ENCODE peak calls at places on chromosomes 12 and 14, in four cellular contexts. One of them, this sample, is unnamed.

GRCh38 chr12:126811401-126811800 is 1455.6 kb upstream of the TMEM132C start:
- DNase-seq in retinal pigment epithelial cell: no peak
- DNase-seq in bronchial epithelial cell: no peak
- DNase-seq in neural progenitor cell: peak
- DNase-seq in this sample: peak

GRCh38 chr12:96448287-96448686 is 41.1 kb upstream of the CFAP54 start:
- DNase-seq in retinal pigment epithelial cell: no peak
- DNase-seq in bronchial epithelial cell: peak
- DNase-seq in neural progenitor cell: no peak
- DNase-seq in this sample: no peak

GRCh38 chr12:4257442-4257841 is 16.1 kb upstream of the CCND2 start:
- DNase-seq in retinal pigment epithelial cell: no peak
- DNase-seq in bronchial epithelial cell: no peak
- DNase-seq in neural progenitor cell: no peak
- DNase-seq in this sample: no peak

GRCh38 chr12:51218607-51219161 is 822 bp upstream of the POU6F1 start:
- DNase-seq in retinal pigment epithelial cell: no peak
- DNase-seq in bronchial epithelial cell: peak
- DNase-seq in neural progenitor cell: peak
- DNase-seq in this sample: no peak

GRCh38 chr14:73753887-73754880 is 40.0 kb upstream of the PNMA1 start:
- DNase-seq in retinal pigment epithelial cell: no peak
- DNase-seq in bronchial epithelial cell: no peak
- DNase-seq in neural progenitor cell: no peak
- DNase-seq in this sample: no peak

GRCh38 chr12:113239811-113240331 is 18.6 kb downstream of the TPCN1 start:
- DNase-seq in retinal pigment epithelial cell: no peak
- DNase-seq in bronchial epithelial cell: no peak
- DNase-seq in neural progenitor cell: no peak
- DNase-seq in this sample: peak

GRCh38 chr12:6786416-6787094 is 2.8 kb upstream of the CD4 start:
- DNase-seq in retinal pigment epithelial cell: no peak
- DNase-seq in bronchial epithelial cell: no peak
- DNase-seq in neural progenitor cell: peak
- DNase-seq in this sample: no peak

GRCh38 chr12:114700392-114701103 is 16.6 kb upstream of the TBX3 start:
- DNase-seq in retinal pigment epithelial cell: no peak
- DNase-seq in bronchial epithelial cell: no peak
- DNase-seq in neural progenitor cell: peak
- DNase-seq in this sample: no peak

GRCh38 chr12:1978078-1978477 is 26.2 kb downstream of the DCP1B start:
- DNase-seq in retinal pigment epithelial cell: no peak
- DNase-seq in bronchial epithelial cell: no peak
- DNase-seq in neural progenitor cell: no peak
- DNase-seq in this sample: no peak

GRCh38 chr12:53676715-53677611 is 1.1 kb upstream of the ATP5MC2 start:
- DNase-seq in retinal pigment epithelial cell: no peak
- DNase-seq in bronchial epithelial cell: no peak
- DNase-seq in neural progenitor cell: peak
- DNase-seq in this sample: peak

GRCh38 chr12:9636807-9637206 is 29.1 kb upstream of the KLRB1 start:
- DNase-seq in retinal pigment epithelial cell: no peak
- DNase-seq in bronchial epithelial cell: no peak
- DNase-seq in neural progenitor cell: no peak
- DNase-seq in this sample: no peak

GRCh38 chr14:68172664-68173063 is 353.1 kb downstream of the RAD51B start:
- DNase-seq in retinal pigment epithelial cell: peak
- DNase-seq in bronchial epithelial cell: peak
- DNase-seq in neural progenitor cell: no peak
- DNase-seq in this sample: no peak

GRCh38 chr14:33357225-33358010 is 418.7 kb downstream of the NPAS3 start:
- DNase-seq in retinal pigment epithelial cell: no peak
- DNase-seq in bronchial epithelial cell: no peak
- DNase-seq in neural progenitor cell: no peak
- DNase-seq in this sample: no peak

GRCh38 chr12:68530965-68531364 is 79.7 kb upstream of the RAP1B start:
- DNase-seq in retinal pigment epithelial cell: peak
- DNase-seq in bronchial epithelial cell: no peak
- DNase-seq in neural progenitor cell: no peak
- DNase-seq in this sample: no peak

GRCh38 chr12:30806989-30807694 is 52.4 kb upstream of the CAPRIN2 start:
- DNase-seq in retinal pigment epithelial cell: no peak
- DNase-seq in bronchial epithelial cell: peak
- DNase-seq in neural progenitor cell: peak
- DNase-seq in this sample: peak

GRCh38 chr14:58861546-58861945 is 223.8 kb downstream of the DACT1 start:
- DNase-seq in retinal pigment epithelial cell: no peak
- DNase-seq in bronchial epithelial cell: no peak
- DNase-seq in neural progenitor cell: no peak
- DNase-seq in this sample: no peak

GRCh38 chr12:117015811-117016210 is 83.4 kb downstream of the TESC start:
- DNase-seq in retinal pigment epithelial cell: no peak
- DNase-seq in bronchial epithelial cell: no peak
- DNase-seq in neural progenitor cell: no peak
- DNase-seq in this sample: no peak

GRCh38 chr14:38201137-38201828 is 6.4 kb upstream of the SSTR1 start:
- DNase-seq in retinal pigment epithelial cell: no peak
- DNase-seq in bronchial epithelial cell: no peak
- DNase-seq in neural progenitor cell: no peak
- DNase-seq in this sample: no peak

GRCh38 chr12:78887444-78887843 is 22.9 kb downstream of the SYT1 start:
- DNase-seq in retinal pigment epithelial cell: no peak
- DNase-seq in bronchial epithelial cell: no peak
- DNase-seq in neural progenitor cell: no peak
- DNase-seq in this sample: no peak

GRCh38 chr14:62015945-62016344 is 253.7 kb downstream of the SNAPC1 start:
- DNase-seq in retinal pigment epithelial cell: no peak
- DNase-seq in bronchial epithelial cell: peak
- DNase-seq in neural progenitor cell: no peak
- DNase-seq in this sample: no peak

GRCh38 chr14:94394594-94395305 is 6.3 kb upstream of the SERPINA1 start:
- DNase-seq in retinal pigment epithelial cell: no peak
- DNase-seq in bronchial epithelial cell: peak
- DNase-seq in neural progenitor cell: no peak
- DNase-seq in this sample: no peak

GRCh38 chr12:54419088-54419887 is at the start of gene ITGA5:
- DNase-seq in retinal pigment epithelial cell: no peak
- DNase-seq in bronchial epithelial cell: peak
- DNase-seq in neural progenitor cell: peak
- DNase-seq in this sample: peak

GRCh38 chr14:55277972-55278740 is 6.9 kb downstream of the FBXO34 start:
- DNase-seq in retinal pigment epithelial cell: peak
- DNase-seq in bronchial epithelial cell: peak
- DNase-seq in neural progenitor cell: no peak
- DNase-seq in this sample: no peak

GRCh38 chr14:99747582-99748330 is 45.5 kb upstream of the EML1 start:
- DNase-seq in retinal pigment epithelial cell: no peak
- DNase-seq in bronchial epithelial cell: no peak
- DNase-seq in neural progenitor cell: no peak
- DNase-seq in this sample: no peak

GRCh38 chr12:69821441-69822204 is 3.4 kb upstream of the MYRFL start:
- DNase-seq in retinal pigment epithelial cell: peak
- DNase-seq in bronchial epithelial cell: peak
- DNase-seq in neural progenitor cell: no peak
- DNase-seq in this sample: no peak

GRCh38 chr12:72072613-72073212 is 134.1 kb downstream of the TPH2 start:
- DNase-seq in retinal pigment epithelial cell: no peak
- DNase-seq in bronchial epithelial cell: peak
- DNase-seq in neural progenitor cell: no peak
- DNase-seq in this sample: no peak

GRCh38 chr12:46461907-46462605 is 89.5 kb upstream of the SLC38A2 start:
- DNase-seq in retinal pigment epithelial cell: no peak
- DNase-seq in bronchial epithelial cell: no peak
- DNase-seq in neural progenitor cell: no peak
- DNase-seq in this sample: no peak

GRCh38 chr12:47741340-47741703 is 16.0 kb upstream of the ENDOU start:
- DNase-seq in retinal pigment epithelial cell: no peak
- DNase-seq in bronchial epithelial cell: no peak
- DNase-seq in neural progenitor cell: no peak
- DNase-seq in this sample: no peak

GRCh38 chr14:22432348-22432976 is 156.6 kb downstream of the DAD1 start:
- DNase-seq in retinal pigment epithelial cell: peak
- DNase-seq in bronchial epithelial cell: peak
- DNase-seq in neural progenitor cell: no peak
- DNase-seq in this sample: no peak

GRCh38 chr12:13102481-13103195 is 829 bp downstream of the GSG1 start:
- DNase-seq in retinal pigment epithelial cell: no peak
- DNase-seq in bronchial epithelial cell: no peak
- DNase-seq in neural progenitor cell: no peak
- DNase-seq in this sample: no peak

GRCh38 chr12:31004666-31005065 is 69.0 kb upstream of the DDX11 start:
- DNase-seq in retinal pigment epithelial cell: no peak
- DNase-seq in bronchial epithelial cell: no peak
- DNase-seq in neural progenitor cell: no peak
- DNase-seq in this sample: no peak

GRCh38 chr14:51293149-51293925 is 53.3 kb downstream of the TMX1 start:
- DNase-seq in retinal pigment epithelial cell: no peak
- DNase-seq in bronchial epithelial cell: peak
- DNase-seq in neural progenitor cell: no peak
- DNase-seq in this sample: no peak

DNA sequence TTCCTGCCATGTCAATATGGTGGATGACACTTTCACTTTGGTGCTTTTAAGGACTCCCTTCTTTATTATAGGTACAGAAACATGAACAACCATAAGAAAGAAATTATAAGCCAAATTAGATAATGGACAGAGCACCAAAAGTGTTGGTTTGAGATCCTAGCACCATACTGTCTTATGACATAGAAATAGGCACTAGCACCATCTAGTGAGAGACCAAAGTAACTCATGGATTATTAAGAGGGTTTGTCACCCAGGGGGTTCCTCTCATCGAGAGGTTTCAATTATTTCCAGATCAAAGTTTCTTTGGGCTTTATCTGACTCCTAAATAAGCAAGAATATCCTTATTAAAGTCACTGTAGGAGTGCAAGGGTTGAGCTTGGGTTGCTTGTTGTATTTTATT is 153.0 kb upstream of the DIO2 start:
- DNase-seq in retinal pigment epithelial cell: no peak
- DNase-seq in bronchial epithelial cell: peak
- DNase-seq in neural progenitor cell: peak
- DNase-seq in this sample: no peak
- TF ChIP-seq CTCF in retinal pigment epithelial cell: peak
- TF ChIP-seq CTCF in bronchial epithelial cell: peak
- TF ChIP-seq CTCF in neural progenitor cell: peak
- TF ChIP-seq CTCF in this sample: no peak

DNA sequence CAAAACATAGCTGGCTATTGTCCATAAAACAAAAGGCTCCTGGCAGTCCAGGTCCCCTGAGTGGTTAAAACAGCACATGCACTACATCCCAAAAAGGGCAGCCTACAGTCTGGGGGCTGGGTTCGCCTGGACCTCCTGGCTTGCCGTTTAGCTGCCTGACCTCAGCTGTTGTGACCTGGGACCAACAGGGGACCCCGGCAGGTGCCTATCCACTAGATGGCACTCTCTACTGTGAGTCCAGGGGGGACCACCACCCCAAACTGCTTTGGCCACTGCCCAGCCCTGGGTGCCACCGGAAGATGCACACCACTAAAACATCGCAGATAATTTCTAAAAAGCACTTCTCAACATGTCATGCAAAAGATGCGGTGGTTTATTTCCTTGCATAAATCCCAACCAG is 2.9 kb upstream of the RTL1 start:
- DNase-seq in retinal pigment epithelial cell: no peak
- DNase-seq in bronchial epithelial cell: no peak
- DNase-seq in neural progenitor cell: peak
- DNase-seq in this sample: peak
- TF ChIP-seq CTCF in retinal pigment epithelial cell: peak
- TF ChIP-seq CTCF in bronchial epithelial cell: peak
- TF ChIP-seq CTCF in neural progenitor cell: peak
- TF ChIP-seq CTCF in this sample: peak

DNA sequence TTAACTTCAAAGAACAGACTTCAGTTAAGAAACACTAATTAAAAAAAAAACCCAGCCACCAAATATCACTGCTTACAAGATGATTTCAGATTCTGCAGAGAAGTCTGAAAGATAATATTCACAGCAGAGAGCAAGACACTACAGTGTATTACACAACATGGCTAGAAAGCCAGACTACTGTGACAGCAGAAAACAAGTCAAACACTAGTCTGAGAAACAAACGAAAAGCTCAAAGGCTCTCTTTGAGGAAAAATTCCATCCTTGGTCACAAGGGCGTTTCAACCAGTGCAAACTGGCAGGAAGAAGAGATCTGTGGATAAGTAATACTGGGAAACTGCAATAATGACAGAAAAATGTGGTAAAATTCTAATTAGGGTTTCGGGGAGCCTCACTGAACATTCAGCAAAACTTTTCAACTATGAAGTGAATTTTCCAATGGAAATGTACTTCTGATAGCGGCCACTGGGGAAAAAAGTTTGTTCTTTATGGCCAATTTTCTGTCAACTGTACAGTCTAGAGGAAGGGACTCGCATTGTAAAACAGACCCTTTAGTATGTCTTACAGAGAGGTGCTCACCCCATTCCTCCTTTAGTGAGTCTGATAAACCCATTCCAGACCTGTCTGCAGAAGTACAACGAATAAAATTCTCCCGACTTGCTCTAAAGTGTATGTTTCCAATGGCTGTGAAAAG is 50.4 kb downstream of the ACADS start:
- DNase-seq in retinal pigment epithelial cell: peak
- DNase-seq in bronchial epithelial cell: no peak
- DNase-seq in neural progenitor cell: no peak
- DNase-seq in this sample: no peak
- TF ChIP-seq CTCF in retinal pigment epithelial cell: peak
- TF ChIP-seq CTCF in bronchial epithelial cell: no peak
- TF ChIP-seq CTCF in neural progenitor cell: peak
- TF ChIP-seq CTCF in this sample: peak

GRCh38 chr12:24595652-24596235 is 353.2 kb downstream of the BCAT1 start:
- DNase-seq in retinal pigment epithelial cell: peak
- DNase-seq in bronchial epithelial cell: no peak
- DNase-seq in neural progenitor cell: no peak
- DNase-seq in this sample: peak
- TF ChIP-seq CTCF in retinal pigment epithelial cell: peak
- TF ChIP-seq CTCF in bronchial epithelial cell: peak
- TF ChIP-seq CTCF in neural progenitor cell: peak
- TF ChIP-seq CTCF in this sample: peak